ENCODE peak calls at places on chromosomes 12 and 14, in ten cellular contexts. G is T-helper 2 cell, Q is astrocyte of the cerebellum, E is HS-5, P is H9, U is psoas muscle, F is neural crest cell, K is A549, R is activated T-cell treated with anti-CD3 and anti-CD28 coated beads for 1 hour, N is amniotic stem cell. V is an unnamed sample.

GRCh38 chr14:100065161-100065871 is at the start of gene EVL:
- DNase-seq in G (peak), Q (no peak), E (no peak), P (no peak), U (no peak), F (no peak), K (no peak), R (peak), N (no peak), V (no peak)

GRCh38 chr14:69317780-69318179 is 57.8 kb downstream of the GALNT16 start:
- DNase-seq in G (no peak), Q (no peak), E (no peak), P (no peak), U (no peak), F (no peak), K (no peak), R (no peak), N (no peak), V (no peak)

GRCh38 chr12:19561411-19561961 is 122.2 kb downstream of the AEBP2 start:
- DNase-seq in G (no peak), Q (no peak), E (no peak), P (no peak), U (no peak), F (no peak), K (no peak), R (no peak), N (no peak), V (no peak)

GRCh38 chr12:120718055-120718454 is 7.6 kb upstream of the ACADS start:
- DNase-seq in G (no peak), Q (no peak), E (no peak), P (no peak), U (no peak), F (no peak), K (no peak), R (no peak), N (no peak), V (no peak)

GRCh38 chr14:76768201-76768656 is 7.0 kb downstream of the VASH1 start:
- DNase-seq in G (peak), Q (no peak), E (no peak), P (peak), U (peak), F (no peak), K (no peak), R (peak), N (no peak), V (no peak)

GRCh38 chr14:105532735-105533141 is 6.4 kb downstream of the TMEM121 start:
- DNase-seq in G (no peak), Q (no peak), E (no peak), P (no peak), U (no peak), F (peak), K (peak), R (no peak), N (no peak), V (peak)

GRCh38 chr12:124398578-124399227 is 103.8 kb downstream of the RFLNA start:
- DNase-seq in G (no peak), Q (no peak), E (no peak), P (no peak), U (peak), F (no peak), K (no peak), R (no peak), N (no peak), V (no peak)

GRCh38 chr12:115451785-115452736 is 768.1 kb upstream of the TBX3 start:
- DNase-seq in G (peak), Q (no peak), E (no peak), P (peak), U (peak), F (peak), K (no peak), R (no peak), N (no peak), V (no peak)

GRCh38 chr14:21964180-21964579 is 290.6 kb upstream of the OR4E1 start:
- DNase-seq in G (no peak), Q (no peak), E (no peak), P (no peak), U (no peak), F (no peak), K (no peak), R (no peak), N (no peak), V (no peak)

GRCh38 chr14:32594766-32595165 is 265.7 kb downstream of the AKAP6 start:
- DNase-seq in G (no peak), Q (no peak), E (peak), P (no peak), U (no peak), F (no peak), K (no peak), R (no peak), N (peak), V (no peak)

GRCh38 chr12:115640929-115641328 is 636.6 kb downstream of the MED13L start:
- DNase-seq in G (no peak), Q (no peak), E (peak), P (no peak), U (no peak), F (no peak), K (no peak), R (no peak), N (no peak), V (no peak)

GRCh38 chr12:1532367-1532752 is 62.0 kb downstream of the FBXL14 start:
- DNase-seq in G (no peak), Q (no peak), E (no peak), P (peak), U (no peak), F (no peak), K (no peak), R (no peak), N (no peak), V (no peak)

GRCh38 chr12:50060120-50060468 is 2.7 kb downstream of the ASIC1 start:
- DNase-seq in G (no peak), Q (no peak), E (no peak), P (no peak), U (no peak), F (no peak), K (no peak), R (no peak), N (no peak), V (no peak)

GRCh38 chr12:40325349-40325960 is 100.7 kb downstream of the LRRK2 start:
- DNase-seq in G (peak), Q (no peak), E (no peak), P (peak), U (no peak), F (no peak), K (peak), R (no peak), N (no peak), V (peak)

GRCh38 chr12:125065021-125065752 is at the start of gene AACS:
- DNase-seq in G (peak), Q (peak), E (peak), P (peak), U (peak), F (peak), K (peak), R (peak), N (peak), V (peak)

GRCh38 chr12:63782466-63782865 is 2.8 kb downstream of the RXYLT1 start:
- DNase-seq in G (no peak), Q (no peak), E (no peak), P (no peak), U (no peak), F (no peak), K (no peak), R (no peak), N (no peak), V (no peak)

GRCh38 chr12:24479131-24479530 is 469.8 kb downstream of the BCAT1 start:
- DNase-seq in G (no peak), Q (no peak), E (no peak), P (no peak), U (no peak), F (no peak), K (no peak), R (no peak), N (no peak), V (peak)

GRCh38 chr12:16545836-16546235 is 60.1 kb downstream of the LMO3 start:
- DNase-seq in G (no peak), Q (no peak), E (no peak), P (no peak), U (no peak), F (no peak), K (no peak), R (no peak), N (no peak), V (no peak)

GRCh38 chr14:67763158-67763822 is 53.1 kb downstream of the ZFYVE26 start:
- DNase-seq in G (no peak), Q (no peak), E (no peak), P (no peak), U (no peak), F (no peak), K (peak), R (no peak), N (no peak), V (no peak)

GRCh38 chr12:95942106-95942531 is 295 bp downstream of the CCDC38 start:
- DNase-seq in G (peak), Q (no peak), E (no peak), P (no peak), U (no peak), F (no peak), K (no peak), R (no peak), N (no peak), V (no peak)

GRCh38 chr14:60656755-60657608 is 7.7 kb upstream of the SIX1 start:
- DNase-seq in G (peak), Q (no peak), E (peak), P (peak), U (peak), F (peak), K (peak), R (no peak), N (no peak), V (peak)

GRCh38 chr12:112855375-112855774 is 51.4 kb upstream of the OAS1 start:
- DNase-seq in G (no peak), Q (no peak), E (no peak), P (peak), U (no peak), F (no peak), K (peak), R (no peak), N (no peak), V (peak)

GRCh38 chr14:91511014-91511466 is 930 bp upstream of the PPP4R3A start:
- DNase-seq in G (no peak), Q (no peak), E (peak), P (no peak), U (no peak), F (no peak), K (peak), R (no peak), N (no peak), V (no peak)

GRCh38 chr14:83607682-83608081 is 1922.3 kb upstream of the FLRT2 start:
- DNase-seq in G (no peak), Q (no peak), E (no peak), P (peak), U (no peak), F (no peak), K (no peak), R (no peak), N (no peak), V (no peak)

GRCh38 chr12:132524405-132524804 is 34.5 kb downstream of the FBRSL1 start:
- DNase-seq in G (no peak), Q (no peak), E (no peak), P (no peak), U (no peak), F (no peak), K (peak), R (no peak), N (no peak), V (peak)

GRCh38 chr12:48001426-48002178 is 2.7 kb downstream of the COL2A1 start:
- DNase-seq in G (no peak), Q (no peak), E (no peak), P (peak), U (peak), F (peak), K (no peak), R (no peak), N (no peak), V (peak)

GRCh38 chr12:84913151-84913550 is 552 bp upstream of the SLC6A15 start:
- DNase-seq in G (no peak), Q (no peak), E (no peak), P (peak), U (no peak), F (peak), K (peak), R (no peak), N (no peak), V (no peak)

GRCh38 chr12:101881228-101881627 is 3.8 kb downstream of the DRAM1 start:
- DNase-seq in G (no peak), Q (no peak), E (no peak), P (no peak), U (no peak), F (no peak), K (no peak), R (no peak), N (no peak), V (no peak)

GRCh38 chr14:67943947-67944346 is 124.4 kb downstream of the RAD51B start:
- DNase-seq in G (peak), Q (peak), E (peak), P (peak), U (no peak), F (peak), K (peak), R (peak), N (peak), V (peak)

GRCh38 chr12:46553266-46553665 is 180.7 kb upstream of the SLC38A2 start:
- DNase-seq in G (no peak), Q (no peak), E (no peak), P (no peak), U (peak), F (no peak), K (peak), R (no peak), N (no peak), V (no peak)

GRCh38 chr12:40137252-40137651 is 31.4 kb upstream of the SLC2A13 start:
- DNase-seq in G (peak), Q (no peak), E (no peak), P (no peak), U (no peak), F (no peak), K (no peak), R (no peak), N (no peak), V (no peak)

GRCh38 chr12:98595152-98595988 is 1.9 kb downstream of the SLC25A3 start:
- DNase-seq in G (peak), Q (peak), E (peak), P (no peak), U (no peak), F (no peak), K (no peak), R (no peak), N (peak), V (no peak)

GRCh38 chr12:48037267-48037915 is 33.1 kb upstream of the COL2A1 start:
- DNase-seq in G (no peak), Q (peak), E (no peak), P (peak), U (no peak), F (peak), K (no peak), R (no peak), N (no peak), V (peak)

GRCh38 chr14:99971087-99971928 is 93.9 kb upstream of the EVL start:
- DNase-seq in G (peak), Q (peak), E (no peak), P (peak), U (peak), F (peak), K (peak), R (peak), N (peak), V (no peak)

GRCh38 chr12:124621296-124621660 is 53.9 kb upstream of the NCOR2 start:
- DNase-seq in G (no peak), Q (peak), E (no peak), P (peak), U (peak), F (no peak), K (no peak), R (no peak), N (no peak), V (no peak)

GRCh38 chr12:17802657-17803641 is 287.0 kb downstream of the RERGL start:
- DNase-seq in G (no peak), Q (no peak), E (no peak), P (peak), U (no peak), F (no peak), K (no peak), R (no peak), N (no peak), V (peak)

GRCh38 chr12:67884596-67884995 is 104.7 kb upstream of the IFNG-AS1 start:
- DNase-seq in G (no peak), Q (no peak), E (no peak), P (no peak), U (no peak), F (no peak), K (no peak), R (no peak), N (no peak), V (no peak)

V was measured in Caco-2.